ENCODE peak calls at places on chromosomes 4 and X, in six cellular contexts. One of them, this sample, is unnamed.

GRCh38 chr4:152083348-152083747 is 322.5 kb upstream of the GATB start:
- DNase-seq in GM23248: no peak
- DNase-seq in Karpas-422: no peak
- DNase-seq in ovary: no peak
- DNase-seq in fibroblast of villous mesenchyme: no peak
- DNase-seq in right cardiac atrium: no peak
- DNase-seq in this sample: no peak

GRCh38 chr4:180828455-180829018 is 1414.7 kb upstream of the TENM3 start:
- DNase-seq in GM23248: peak
- DNase-seq in Karpas-422: peak
- DNase-seq in ovary: no peak
- DNase-seq in fibroblast of villous mesenchyme: peak
- DNase-seq in right cardiac atrium: no peak
- DNase-seq in this sample: peak

GRCh38 chr4:142696334-142697122 is 149.6 kb downstream of the INPP4B start:
- DNase-seq in GM23248: peak
- DNase-seq in Karpas-422: no peak
- DNase-seq in ovary: no peak
- DNase-seq in fibroblast of villous mesenchyme: no peak
- DNase-seq in right cardiac atrium: no peak
- DNase-seq in this sample: no peak

GRCh38 chrX:45768666-45769065 is 568.0 kb upstream of the DIPK2B start:
- DNase-seq in GM23248: peak
- DNase-seq in Karpas-422: no peak
- DNase-seq in ovary: no peak
- DNase-seq in fibroblast of villous mesenchyme: no peak
- DNase-seq in right cardiac atrium: no peak
- DNase-seq in this sample: no peak

GRCh38 chr4:83582289-83582756 is 46.4 kb downstream of the GPAT3 start:
- DNase-seq in GM23248: peak
- DNase-seq in Karpas-422: peak
- DNase-seq in ovary: peak
- DNase-seq in fibroblast of villous mesenchyme: peak
- DNase-seq in right cardiac atrium: no peak
- DNase-seq in this sample: peak

GRCh38 chr4:129239088-129239487 is 143.1 kb downstream of the C4orf33 start:
- DNase-seq in GM23248: peak
- DNase-seq in Karpas-422: no peak
- DNase-seq in ovary: no peak
- DNase-seq in fibroblast of villous mesenchyme: peak
- DNase-seq in right cardiac atrium: no peak
- DNase-seq in this sample: no peak

GRCh38 chrX:130702867-130703707 is 199.9 kb downstream of the ENOX2 start:
- DNase-seq in GM23248: peak
- DNase-seq in Karpas-422: no peak
- DNase-seq in ovary: no peak
- DNase-seq in fibroblast of villous mesenchyme: peak
- DNase-seq in right cardiac atrium: no peak
- DNase-seq in this sample: no peak

GRCh38 chr4:163598489-163598888 is 104.0 kb downstream of the TMA16 start:
- DNase-seq in GM23248: no peak
- DNase-seq in Karpas-422: peak
- DNase-seq in ovary: no peak
- DNase-seq in fibroblast of villous mesenchyme: no peak
- DNase-seq in right cardiac atrium: no peak
- DNase-seq in this sample: no peak

GRCh38 chrX:55794420-55794819 is 76.9 kb downstream of the RRAGB start:
- DNase-seq in GM23248: no peak
- DNase-seq in Karpas-422: no peak
- DNase-seq in ovary: no peak
- DNase-seq in fibroblast of villous mesenchyme: no peak
- DNase-seq in right cardiac atrium: no peak
- DNase-seq in this sample: no peak

GRCh38 chr4:172061204-172061603 is 248.0 kb downstream of the GALNTL6 start:
- DNase-seq in GM23248: no peak
- DNase-seq in Karpas-422: no peak
- DNase-seq in ovary: no peak
- DNase-seq in fibroblast of villous mesenchyme: no peak
- DNase-seq in right cardiac atrium: no peak
- DNase-seq in this sample: no peak

GRCh38 chr4:5883916-5884315 is 9.0 kb downstream of the CRMP1 start:
- DNase-seq in GM23248: peak
- DNase-seq in Karpas-422: peak
- DNase-seq in ovary: no peak
- DNase-seq in fibroblast of villous mesenchyme: no peak
- DNase-seq in right cardiac atrium: no peak
- DNase-seq in this sample: no peak

GRCh38 chr4:23476514-23477090 is 413.2 kb downstream of the PPARGC1A start:
- DNase-seq in GM23248: no peak
- DNase-seq in Karpas-422: no peak
- DNase-seq in ovary: no peak
- DNase-seq in fibroblast of villous mesenchyme: no peak
- DNase-seq in right cardiac atrium: no peak
- DNase-seq in this sample: no peak

GRCh38 chr4:54318904-54319303 is 89.8 kb downstream of the PDGFRA start:
- DNase-seq in GM23248: peak
- DNase-seq in Karpas-422: peak
- DNase-seq in ovary: no peak
- DNase-seq in fibroblast of villous mesenchyme: peak
- DNase-seq in right cardiac atrium: no peak
- DNase-seq in this sample: no peak

GRCh38 chrX:44829836-44830235 is 14.0 kb upstream of the DUSP21 start:
- DNase-seq in GM23248: no peak
- DNase-seq in Karpas-422: no peak
- DNase-seq in ovary: no peak
- DNase-seq in fibroblast of villous mesenchyme: no peak
- DNase-seq in right cardiac atrium: no peak
- DNase-seq in this sample: no peak

GRCh38 chrX:133676344-133677122 is 261.2 kb upstream of the GPC4 start:
- DNase-seq in GM23248: no peak
- DNase-seq in Karpas-422: no peak
- DNase-seq in ovary: no peak
- DNase-seq in fibroblast of villous mesenchyme: no peak
- DNase-seq in right cardiac atrium: no peak
- DNase-seq in this sample: peak

GRCh38 chrX:13376857-13377441 is 57.1 kb upstream of the ATXN3L start:
- DNase-seq in GM23248: peak
- DNase-seq in Karpas-422: no peak
- DNase-seq in ovary: no peak
- DNase-seq in fibroblast of villous mesenchyme: peak
- DNase-seq in right cardiac atrium: no peak
- DNase-seq in this sample: no peak

GRCh38 chrX:8274166-8274565 is 103.1 kb upstream of the VCX2 start:
- DNase-seq in GM23248: no peak
- DNase-seq in Karpas-422: no peak
- DNase-seq in ovary: no peak
- DNase-seq in fibroblast of villous mesenchyme: no peak
- DNase-seq in right cardiac atrium: no peak
- DNase-seq in this sample: no peak

GRCh38 chrX:9279271-9279596 is 185.6 kb upstream of the TBL1X start:
- DNase-seq in GM23248: peak
- DNase-seq in Karpas-422: no peak
- DNase-seq in ovary: no peak
- DNase-seq in fibroblast of villous mesenchyme: peak
- DNase-seq in right cardiac atrium: no peak
- DNase-seq in this sample: no peak

GRCh38 chr4:163548481-163549243 is 54.2 kb downstream of the TMA16 start:
- DNase-seq in GM23248: peak
- DNase-seq in Karpas-422: peak
- DNase-seq in ovary: no peak
- DNase-seq in fibroblast of villous mesenchyme: peak
- DNase-seq in right cardiac atrium: no peak
- DNase-seq in this sample: peak

GRCh38 chr4:26360864-26361263 is 40.0 kb downstream of the RBPJ start:
- DNase-seq in GM23248: no peak
- DNase-seq in Karpas-422: no peak
- DNase-seq in ovary: no peak
- DNase-seq in fibroblast of villous mesenchyme: no peak
- DNase-seq in right cardiac atrium: no peak
- DNase-seq in this sample: no peak

GRCh38 chr4:9913846-9914245 is 107.5 kb downstream of the SLC2A9 start:
- DNase-seq in GM23248: no peak
- DNase-seq in Karpas-422: no peak
- DNase-seq in ovary: no peak
- DNase-seq in fibroblast of villous mesenchyme: no peak
- DNase-seq in right cardiac atrium: no peak
- DNase-seq in this sample: no peak

GRCh38 chrX:10028283-10029104 is 61.3 kb downstream of the CLDN34 start:
- DNase-seq in GM23248: no peak
- DNase-seq in Karpas-422: no peak
- DNase-seq in ovary: no peak
- DNase-seq in fibroblast of villous mesenchyme: no peak
- DNase-seq in right cardiac atrium: no peak
- DNase-seq in this sample: no peak

GRCh38 chrX:13764765-13765164 is 30.2 kb downstream of the OFD1 start:
- DNase-seq in GM23248: no peak
- DNase-seq in Karpas-422: no peak
- DNase-seq in ovary: no peak
- DNase-seq in fibroblast of villous mesenchyme: no peak
- DNase-seq in right cardiac atrium: peak
- DNase-seq in this sample: no peak

GRCh38 chr4:89610236-89610635 is 226.7 kb downstream of the SNCA start:
- DNase-seq in GM23248: no peak
- DNase-seq in Karpas-422: no peak
- DNase-seq in ovary: no peak
- DNase-seq in fibroblast of villous mesenchyme: no peak
- DNase-seq in right cardiac atrium: no peak
- DNase-seq in this sample: no peak

GRCh38 chr4:87011340-87012034 is 76.7 kb downstream of the AFF1 start:
- DNase-seq in GM23248: peak
- DNase-seq in Karpas-422: no peak
- DNase-seq in ovary: no peak
- DNase-seq in fibroblast of villous mesenchyme: peak
- DNase-seq in right cardiac atrium: no peak
- DNase-seq in this sample: no peak

GRCh38 chr4:150251752-150252190 is 173.5 kb downstream of the DCLK2 start:
- DNase-seq in GM23248: no peak
- DNase-seq in Karpas-422: no peak
- DNase-seq in ovary: no peak
- DNase-seq in fibroblast of villous mesenchyme: no peak
- DNase-seq in right cardiac atrium: no peak
- DNase-seq in this sample: no peak

GRCh38 chrX:11285661-11286060 is 7.6 kb upstream of the AMELX start:
- DNase-seq in GM23248: no peak
- DNase-seq in Karpas-422: no peak
- DNase-seq in ovary: no peak
- DNase-seq in fibroblast of villous mesenchyme: no peak
- DNase-seq in right cardiac atrium: no peak
- DNase-seq in this sample: no peak

DNA sequence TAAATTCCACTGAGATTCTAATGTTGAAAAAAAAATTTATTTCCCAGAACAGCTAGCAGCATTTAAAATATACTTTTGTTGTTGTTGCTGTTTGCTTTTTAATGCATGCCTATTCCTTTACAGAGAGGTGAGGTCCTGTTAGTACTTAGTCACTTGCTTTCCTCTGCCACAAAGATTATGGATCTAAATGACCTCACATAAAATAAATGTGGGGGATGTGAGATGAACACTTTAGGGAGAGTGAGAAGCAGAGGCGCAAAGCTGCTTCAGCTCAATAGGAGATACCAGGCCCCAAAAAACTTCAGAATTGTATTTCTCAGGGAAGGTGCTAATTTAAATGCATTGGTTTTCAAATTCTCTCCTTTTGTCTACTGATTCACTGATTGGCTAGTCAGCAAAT is 4.0 kb downstream of the LDB2 start:
- DNase-seq in GM23248: peak
- DNase-seq in Karpas-422: no peak
- DNase-seq in ovary: no peak
- DNase-seq in fibroblast of villous mesenchyme: no peak
- DNase-seq in right cardiac atrium: no peak
- DNase-seq in this sample: no peak
- H3K4me3 ChIP-seq in GM23248: peak
- H3K4me3 ChIP-seq in Karpas-422: no peak
- H3K4me3 ChIP-seq in ovary: no peak
- H3K4me3 ChIP-seq in fibroblast of villous mesenchyme: no peak
- H3K4me3 ChIP-seq in right cardiac atrium: peak
- H3K4me3 ChIP-seq in this sample: no peak

DNA sequence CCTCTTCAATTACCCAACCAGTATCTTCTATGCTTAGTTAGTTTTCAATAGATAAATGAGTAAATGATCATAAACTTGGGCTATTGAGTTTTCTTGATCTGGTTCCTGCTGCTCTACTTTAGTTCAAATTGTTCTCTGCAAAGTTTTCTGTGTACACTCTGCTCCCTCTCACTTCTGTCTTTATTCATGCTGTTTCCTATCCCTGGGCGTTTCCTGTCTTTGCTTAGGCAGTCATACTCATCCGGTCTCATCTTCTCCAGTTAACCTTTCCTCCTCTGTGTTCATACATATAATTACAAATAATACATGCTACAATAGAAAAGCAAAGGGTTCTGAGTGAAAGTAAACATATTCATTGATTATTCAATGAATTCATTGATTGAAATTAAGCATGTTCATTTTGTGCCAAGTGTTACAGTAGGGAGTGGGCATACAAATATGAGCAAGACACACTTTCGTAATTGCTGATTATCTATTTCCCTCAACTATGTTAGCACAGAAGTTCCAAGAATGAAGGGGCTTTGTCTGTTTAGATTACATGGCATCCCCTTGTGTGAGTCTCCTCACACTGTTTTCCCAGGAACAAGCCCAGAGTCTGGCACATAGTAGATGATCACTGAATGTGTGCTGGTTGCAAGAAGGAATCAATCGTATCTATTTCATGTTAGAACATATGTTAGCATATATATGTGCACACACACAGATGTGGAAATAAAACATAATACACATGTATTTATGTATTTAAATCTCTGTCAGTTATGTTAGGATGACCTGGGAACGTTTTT is 1.1 kb downstream of the RAB39B start:
- DNase-seq in GM23248: peak
- DNase-seq in Karpas-422: peak
- DNase-seq in ovary: no peak
- DNase-seq in fibroblast of villous mesenchyme: no peak
- DNase-seq in right cardiac atrium: no peak
- DNase-seq in this sample: no peak
- H3K4me3 ChIP-seq in GM23248: peak
- H3K4me3 ChIP-seq in Karpas-422: peak
- H3K4me3 ChIP-seq in ovary: no peak
- H3K4me3 ChIP-seq in fibroblast of villous mesenchyme: no peak
- H3K4me3 ChIP-seq in right cardiac atrium: no peak
- H3K4me3 ChIP-seq in this sample: peak

GRCh38 chr4:48698029-48698901 is 81.8 kb downstream of the FRYL start:
- DNase-seq in GM23248: peak
- DNase-seq in Karpas-422: no peak
- DNase-seq in ovary: no peak
- DNase-seq in fibroblast of villous mesenchyme: peak
- DNase-seq in right cardiac atrium: no peak
- DNase-seq in this sample: no peak
- H3K4me3 ChIP-seq in GM23248: peak
- H3K4me3 ChIP-seq in Karpas-422: no peak
- H3K4me3 ChIP-seq in ovary: no peak
- H3K4me3 ChIP-seq in fibroblast of villous mesenchyme: no peak
- H3K4me3 ChIP-seq in right cardiac atrium: no peak
- H3K4me3 ChIP-seq in this sample: no peak

GRCh38 chrX:48736303-48736702 is 25.2 kb upstream of the GLOD5 start:
- DNase-seq in GM23248: no peak
- DNase-seq in Karpas-422: no peak
- DNase-seq in ovary: no peak
- DNase-seq in fibroblast of villous mesenchyme: no peak
- DNase-seq in right cardiac atrium: no peak
- DNase-seq in this sample: no peak
- H3K4me3 ChIP-seq in GM23248: peak
- H3K4me3 ChIP-seq in Karpas-422: peak
- H3K4me3 ChIP-seq in ovary: no peak
- H3K4me3 ChIP-seq in fibroblast of villous mesenchyme: peak
- H3K4me3 ChIP-seq in right cardiac atrium: peak
- H3K4me3 ChIP-seq in this sample: peak

This sample was measured in LNCaP clone FGC.